ENCODE peak calls at places on chromosome 3, in eight cellular contexts. One of them, this sample, is unnamed.

GRCh38 chr3:197339841-197340520 is 41.6 kb upstream of the DLG1 start:
- DNase-seq in HT1080: peak
- DNase-seq in NCI-H345: no peak
- DNase-seq in endodermal cell: peak
- DNase-seq in activated T-cell treated with anti-CD3 and anti-CD28 coated beads, Interleukin-2, amount 50 U/mL, for 72 hours: no peak
- DNase-seq in EL: peak
- DNase-seq in aorta: no peak
- DNase-seq in activated T-helper 1 cell treated with anti-CD3 and anti-CD28 coated beads, Interleukin-12 subunit alpha, Interleukin-12 subunit beta, Interleukin-2, Interleukin-4 antibody, amounts not matched to agents 30 ng/mL and 10 ng/mL and 1 ng/mL, durations not matched to agents 14 hours and 24 hours and 36 hours: no peak
- DNase-seq in this sample: no peak

GRCh38 chr3:136659253-136659652 is 92.9 kb downstream of the STAG1 start:
- DNase-seq in endodermal cell: peak
- DNase-seq in EL: peak
- DNase-seq in activated T-cell treated with anti-CD3 and anti-CD28 coated beads, Interleukin-2, amount 50 U/mL, for 72 hours: no peak
- DNase-seq in NCI-H345: no peak
- DNase-seq in activated T-helper 1 cell treated with anti-CD3 and anti-CD28 coated beads, Interleukin-12 subunit alpha, Interleukin-12 subunit beta, Interleukin-2, Interleukin-4 antibody, amounts not matched to agents 30 ng/mL and 10 ng/mL and 1 ng/mL, durations not matched to agents 14 hours and 24 hours and 36 hours: no peak
- DNase-seq in aorta: peak
- DNase-seq in HT1080: no peak
- DNase-seq in this sample: no peak

GRCh38 chr3:69815959-69816358 is 76.7 kb downstream of the MITF start:
- DNase-seq in endodermal cell: no peak
- DNase-seq in activated T-helper 1 cell treated with anti-CD3 and anti-CD28 coated beads, Interleukin-12 subunit alpha, Interleukin-12 subunit beta, Interleukin-2, Interleukin-4 antibody, amounts not matched to agents 30 ng/mL and 10 ng/mL and 1 ng/mL, durations not matched to agents 14 hours and 24 hours and 36 hours: no peak
- DNase-seq in EL: no peak
- DNase-seq in activated T-cell treated with anti-CD3 and anti-CD28 coated beads, Interleukin-2, amount 50 U/mL, for 72 hours: no peak
- DNase-seq in NCI-H345: no peak
- DNase-seq in aorta: no peak
- DNase-seq in HT1080: no peak
- DNase-seq in this sample: no peak

GRCh38 chr3:45164056-45164455 is 17.9 kb upstream of the CDCP1 start:
- DNase-seq in NCI-H345: no peak
- DNase-seq in activated T-helper 1 cell treated with anti-CD3 and anti-CD28 coated beads, Interleukin-12 subunit alpha, Interleukin-12 subunit beta, Interleukin-2, Interleukin-4 antibody, amounts not matched to agents 30 ng/mL and 10 ng/mL and 1 ng/mL, durations not matched to agents 14 hours and 24 hours and 36 hours: no peak
- DNase-seq in HT1080: no peak
- DNase-seq in activated T-cell treated with anti-CD3 and anti-CD28 coated beads, Interleukin-2, amount 50 U/mL, for 72 hours: no peak
- DNase-seq in aorta: no peak
- DNase-seq in endodermal cell: no peak
- DNase-seq in EL: no peak
- DNase-seq in this sample: no peak

GRCh38 chr3:149473991-149474819 is at the start of gene TM4SF4:
- DNase-seq in EL: no peak
- DNase-seq in NCI-H345: no peak
- DNase-seq in HT1080: no peak
- DNase-seq in endodermal cell: no peak
- DNase-seq in aorta: no peak
- DNase-seq in activated T-cell treated with anti-CD3 and anti-CD28 coated beads, Interleukin-2, amount 50 U/mL, for 72 hours: no peak
- DNase-seq in activated T-helper 1 cell treated with anti-CD3 and anti-CD28 coated beads, Interleukin-12 subunit alpha, Interleukin-12 subunit beta, Interleukin-2, Interleukin-4 antibody, amounts not matched to agents 30 ng/mL and 10 ng/mL and 1 ng/mL, durations not matched to agents 14 hours and 24 hours and 36 hours: no peak
- DNase-seq in this sample: no peak

GRCh38 chr3:161163297-161163696 is 57.8 kb upstream of the NMD3 start:
- DNase-seq in endodermal cell: no peak
- DNase-seq in NCI-H345: no peak
- DNase-seq in HT1080: peak
- DNase-seq in activated T-helper 1 cell treated with anti-CD3 and anti-CD28 coated beads, Interleukin-12 subunit alpha, Interleukin-12 subunit beta, Interleukin-2, Interleukin-4 antibody, amounts not matched to agents 30 ng/mL and 10 ng/mL and 1 ng/mL, durations not matched to agents 14 hours and 24 hours and 36 hours: no peak
- DNase-seq in activated T-cell treated with anti-CD3 and anti-CD28 coated beads, Interleukin-2, amount 50 U/mL, for 72 hours: no peak
- DNase-seq in EL: peak
- DNase-seq in aorta: no peak
- DNase-seq in this sample: no peak

GRCh38 chr3:64684715-64685261 is 3.0 kb downstream of the ADAMTS9 start:
- DNase-seq in EL: no peak
- DNase-seq in activated T-helper 1 cell treated with anti-CD3 and anti-CD28 coated beads, Interleukin-12 subunit alpha, Interleukin-12 subunit beta, Interleukin-2, Interleukin-4 antibody, amounts not matched to agents 30 ng/mL and 10 ng/mL and 1 ng/mL, durations not matched to agents 14 hours and 24 hours and 36 hours: no peak
- DNase-seq in aorta: peak
- DNase-seq in HT1080: peak
- DNase-seq in endodermal cell: peak
- DNase-seq in NCI-H345: no peak
- DNase-seq in activated T-cell treated with anti-CD3 and anti-CD28 coated beads, Interleukin-2, amount 50 U/mL, for 72 hours: no peak
- DNase-seq in this sample: no peak

GRCh38 chr3:138845071-138845685 is 10.4 kb upstream of the PIK3CB start:
- DNase-seq in HT1080: no peak
- DNase-seq in EL: no peak
- DNase-seq in aorta: no peak
- DNase-seq in endodermal cell: peak
- DNase-seq in activated T-cell treated with anti-CD3 and anti-CD28 coated beads, Interleukin-2, amount 50 U/mL, for 72 hours: no peak
- DNase-seq in activated T-helper 1 cell treated with anti-CD3 and anti-CD28 coated beads, Interleukin-12 subunit alpha, Interleukin-12 subunit beta, Interleukin-2, Interleukin-4 antibody, amounts not matched to agents 30 ng/mL and 10 ng/mL and 1 ng/mL, durations not matched to agents 14 hours and 24 hours and 36 hours: no peak
- DNase-seq in NCI-H345: no peak
- DNase-seq in this sample: no peak

GRCh38 chr3:186949281-186949982 is 19.1 kb downstream of the ST6GAL1 start:
- DNase-seq in activated T-cell treated with anti-CD3 and anti-CD28 coated beads, Interleukin-2, amount 50 U/mL, for 72 hours: no peak
- DNase-seq in aorta: no peak
- DNase-seq in endodermal cell: no peak
- DNase-seq in EL: peak
- DNase-seq in NCI-H345: no peak
- DNase-seq in HT1080: peak
- DNase-seq in activated T-helper 1 cell treated with anti-CD3 and anti-CD28 coated beads, Interleukin-12 subunit alpha, Interleukin-12 subunit beta, Interleukin-2, Interleukin-4 antibody, amounts not matched to agents 30 ng/mL and 10 ng/mL and 1 ng/mL, durations not matched to agents 14 hours and 24 hours and 36 hours: no peak
- DNase-seq in this sample: no peak

GRCh38 chr3:72821170-72821781 is 27.0 kb downstream of the SHQ1 start:
- DNase-seq in endodermal cell: no peak
- DNase-seq in EL: no peak
- DNase-seq in activated T-cell treated with anti-CD3 and anti-CD28 coated beads, Interleukin-2, amount 50 U/mL, for 72 hours: no peak
- DNase-seq in aorta: no peak
- DNase-seq in HT1080: no peak
- DNase-seq in activated T-helper 1 cell treated with anti-CD3 and anti-CD28 coated beads, Interleukin-12 subunit alpha, Interleukin-12 subunit beta, Interleukin-2, Interleukin-4 antibody, amounts not matched to agents 30 ng/mL and 10 ng/mL and 1 ng/mL, durations not matched to agents 14 hours and 24 hours and 36 hours: peak
- DNase-seq in NCI-H345: peak
- DNase-seq in this sample: no peak

GRCh38 chr3:118938183-118938961 is 96.3 kb downstream of the IGSF11 start:
- DNase-seq in endodermal cell: no peak
- DNase-seq in HT1080: peak
- DNase-seq in activated T-helper 1 cell treated with anti-CD3 and anti-CD28 coated beads, Interleukin-12 subunit alpha, Interleukin-12 subunit beta, Interleukin-2, Interleukin-4 antibody, amounts not matched to agents 30 ng/mL and 10 ng/mL and 1 ng/mL, durations not matched to agents 14 hours and 24 hours and 36 hours: no peak
- DNase-seq in activated T-cell treated with anti-CD3 and anti-CD28 coated beads, Interleukin-2, amount 50 U/mL, for 72 hours: no peak
- DNase-seq in NCI-H345: no peak
- DNase-seq in aorta: no peak
- DNase-seq in EL: peak
- DNase-seq in this sample: no peak

GRCh38 chr3:141348848-141349247 is 19.5 kb upstream of the ZBTB38 start:
- DNase-seq in activated T-helper 1 cell treated with anti-CD3 and anti-CD28 coated beads, Interleukin-12 subunit alpha, Interleukin-12 subunit beta, Interleukin-2, Interleukin-4 antibody, amounts not matched to agents 30 ng/mL and 10 ng/mL and 1 ng/mL, durations not matched to agents 14 hours and 24 hours and 36 hours: no peak
- DNase-seq in HT1080: no peak
- DNase-seq in NCI-H345: no peak
- DNase-seq in EL: peak
- DNase-seq in aorta: no peak
- DNase-seq in endodermal cell: no peak
- DNase-seq in activated T-cell treated with anti-CD3 and anti-CD28 coated beads, Interleukin-2, amount 50 U/mL, for 72 hours: no peak
- DNase-seq in this sample: no peak

GRCh38 chr3:51943451-51944391 is 1.6 kb downstream of the PARP3 start:
- DNase-seq in NCI-H345: no peak
- DNase-seq in endodermal cell: no peak
- DNase-seq in HT1080: no peak
- DNase-seq in activated T-cell treated with anti-CD3 and anti-CD28 coated beads, Interleukin-2, amount 50 U/mL, for 72 hours: no peak
- DNase-seq in aorta: peak
- DNase-seq in activated T-helper 1 cell treated with anti-CD3 and anti-CD28 coated beads, Interleukin-12 subunit alpha, Interleukin-12 subunit beta, Interleukin-2, Interleukin-4 antibody, amounts not matched to agents 30 ng/mL and 10 ng/mL and 1 ng/mL, durations not matched to agents 14 hours and 24 hours and 36 hours: no peak
- DNase-seq in EL: no peak
- DNase-seq in this sample: no peak

GRCh38 chr3:15979490-15979889 is 181.7 kb upstream of the ANKRD28 start:
- DNase-seq in activated T-cell treated with anti-CD3 and anti-CD28 coated beads, Interleukin-2, amount 50 U/mL, for 72 hours: no peak
- DNase-seq in aorta: no peak
- DNase-seq in HT1080: peak
- DNase-seq in NCI-H345: no peak
- DNase-seq in endodermal cell: no peak
- DNase-seq in EL: no peak
- DNase-seq in activated T-helper 1 cell treated with anti-CD3 and anti-CD28 coated beads, Interleukin-12 subunit alpha, Interleukin-12 subunit beta, Interleukin-2, Interleukin-4 antibody, amounts not matched to agents 30 ng/mL and 10 ng/mL and 1 ng/mL, durations not matched to agents 14 hours and 24 hours and 36 hours: no peak
- DNase-seq in this sample: no peak

GRCh38 chr3:53071882-53072431 is 26.1 kb upstream of the SFMBT1 start:
- DNase-seq in endodermal cell: no peak
- DNase-seq in activated T-helper 1 cell treated with anti-CD3 and anti-CD28 coated beads, Interleukin-12 subunit alpha, Interleukin-12 subunit beta, Interleukin-2, Interleukin-4 antibody, amounts not matched to agents 30 ng/mL and 10 ng/mL and 1 ng/mL, durations not matched to agents 14 hours and 24 hours and 36 hours: no peak
- DNase-seq in EL: no peak
- DNase-seq in HT1080: no peak
- DNase-seq in NCI-H345: no peak
- DNase-seq in aorta: peak
- DNase-seq in activated T-cell treated with anti-CD3 and anti-CD28 coated beads, Interleukin-2, amount 50 U/mL, for 72 hours: no peak
- DNase-seq in this sample: no peak

GRCh38 chr3:138186803-138187295 is 252 bp upstream of the ARMC8 start:
- DNase-seq in activated T-helper 1 cell treated with anti-CD3 and anti-CD28 coated beads, Interleukin-12 subunit alpha, Interleukin-12 subunit beta, Interleukin-2, Interleukin-4 antibody, amounts not matched to agents 30 ng/mL and 10 ng/mL and 1 ng/mL, durations not matched to agents 14 hours and 24 hours and 36 hours: peak
- DNase-seq in endodermal cell: peak
- DNase-seq in NCI-H345: peak
- DNase-seq in HT1080: peak
- DNase-seq in activated T-cell treated with anti-CD3 and anti-CD28 coated beads, Interleukin-2, amount 50 U/mL, for 72 hours: peak
- DNase-seq in EL: peak
- DNase-seq in aorta: peak
- DNase-seq in this sample: peak